ENCODE peak calls at places on chromosomes 1 and 21, in nine cellular contexts. Q is fibroblast of mammary gland, R is amygdala, V is brain microvascular endothelial cell, T is astrocyte of the spinal cord, K is hypothalamus, B is AG09319, D is neural crest cell, U is HT-29. X is an unnamed sample.
A peak's percentile ranks its signal among the peaks of the same experiment; 100 is the strongest.

GRCh38 chr1:48093696-48094518 is 96.7 kb upstream of the TRABD2B start:
- DNase-seq in B (no peak), U (peak; percentile 93), K (no peak), T (peak; percentile 33), V (peak; percentile 43), D (peak; percentile 60), Q (peak; percentile 44), R (no peak), X (peak; percentile 31)

GRCh38 chr1:51442616-51443015 is 76.5 kb downstream of the EPS15 start:
- DNase-seq in Q (no peak), K (no peak), U (no peak), V (no peak), T (no peak), D (no peak), R (no peak), B (no peak), X (no peak)

GRCh38 chr1:51858892-51859291 is 19.6 kb downstream of the NRDC start:
- DNase-seq in U (no peak), Q (no peak), T (no peak), K (no peak), R (no peak), B (no peak), D (no peak), V (no peak), X (no peak)

GRCh38 chr1:182330303-182330702 is 61.3 kb downstream of the GLUL start:
- DNase-seq in T (no peak), B (no peak), Q (peak; percentile 58), D (no peak), K (no peak), U (no peak), V (no peak), R (no peak), X (peak; percentile 9)

GRCh38 chr21:20649231-20649630 is 349.0 kb upstream of the NCAM2 start:
- DNase-seq in B (no peak), K (no peak), U (no peak), D (no peak), T (no peak), Q (no peak), V (no peak), R (no peak), X (no peak)

GRCh38 chr1:236575523-236575922 is 28.8 kb downstream of the HEATR1 start:
- DNase-seq in R (no peak), Q (peak; percentile 33), T (no peak), V (no peak), K (no peak), U (no peak), D (no peak), B (no peak), X (peak; percentile 6)

GRCh38 chr1:212127219-212127618 is 91.7 kb downstream of the DTL start:
- DNase-seq in Q (no peak), K (no peak), R (no peak), D (no peak), U (no peak), T (no peak), B (no peak), V (no peak), X (no peak)

GRCh38 chr1:155241069-155241679 is 14.1 kb downstream of the ENTREP3 start:
- DNase-seq in T (peak; percentile 80), K (no peak), U (peak; percentile 82), D (peak; percentile 50), R (peak; percentile 78), Q (peak; percentile 88), B (no peak), V (peak; percentile 75), X (peak; percentile 80)

GRCh38 chr1:20486457-20487235 is 636 bp upstream of the CAMK2N1 start:
- DNase-seq in V (no peak), T (peak; percentile 57), U (peak; percentile 63), B (no peak), D (peak; percentile 75), R (peak; percentile 84), Q (peak; percentile 64), K (peak; percentile 74), X (peak; percentile 65)

GRCh38 chr1:55443175-55443933 is 228.2 kb upstream of the USP24 start:
- DNase-seq in V (peak; percentile 97), K (no peak), U (no peak), B (peak; percentile 98), R (no peak), T (peak; percentile 96), D (no peak), Q (peak; percentile 100), X (peak; percentile 99)

GRCh38 chr1:235408503-235408960 is 41.3 kb downstream of the TBCE start:
- DNase-seq in D (no peak), B (no peak), T (no peak), K (no peak), R (no peak), U (no peak), V (no peak), Q (no peak), X (no peak)

GRCh38 chr1:59730759-59731478 is 83.8 kb upstream of the HOOK1 start:
- DNase-seq in T (peak; percentile 98), D (no peak), R (peak; percentile 53), K (no peak), B (peak; percentile 70), U (peak; percentile 75), Q (peak; percentile 99), V (peak; percentile 91), X (peak; percentile 94)

GRCh38 chr21:34668803-34669148 is at the start of gene CLIC6:
- DNase-seq in T (no peak), U (no peak), V (no peak), K (no peak), B (no peak), D (no peak), Q (no peak), R (no peak), X (no peak)

GRCh38 chr1:54798769-54799641 is 2.1 kb downstream of the TTC22 start:
- DNase-seq in Q (peak; percentile 49), T (no peak), R (no peak), V (no peak), B (no peak), D (no peak), U (no peak), K (no peak), X (no peak)

GRCh38 chr1:85344256-85344694 is 67.8 kb upstream of the BCL10 start:
- DNase-seq in V (peak; percentile 67), T (no peak), K (no peak), B (no peak), D (no peak), Q (peak; percentile 52), R (no peak), U (peak; percentile 49), X (peak; percentile 50)